ENCODE peak calls at places on chromosomes 12 and 14, in ten cellular contexts. V is GM06990, W is endodermal cell, H is stomach, N is coronary artery, X is cardiac muscle cell, C is HepG2, T is PC-9, R is lower lobe of right lung, B is ovary. Q is an unnamed sample.

GRCh38 chr12:13573698-13574321 is 377.3 kb downstream of the EMP1 start:
- DNase-seq in V (no peak), W (no peak), H (no peak), N (no peak), X (peak), C (no peak), T (no peak), R (no peak), B (no peak), Q (peak)

GRCh38 chr12:15405601-15406000 is 83.3 kb downstream of the PTPRO start:
- DNase-seq in V (no peak), W (no peak), H (no peak), N (no peak), X (no peak), C (no peak), T (no peak), R (no peak), B (no peak), Q (no peak)

GRCh38 chr14:31949709-31950108 is 127.4 kb upstream of the ARHGAP5 start:
- DNase-seq in V (no peak), W (no peak), H (no peak), N (no peak), X (no peak), C (no peak), T (peak), R (no peak), B (no peak), Q (peak)

GRCh38 chr12:42804928-42805327 is 215.4 kb upstream of the PRICKLE1 start:
- DNase-seq in V (no peak), W (peak), H (no peak), N (no peak), X (no peak), C (no peak), T (no peak), R (no peak), B (no peak), Q (no peak)

GRCh38 chr12:115737895-115738294 is 539.6 kb downstream of the MED13L start:
- DNase-seq in V (no peak), W (no peak), H (no peak), N (no peak), X (no peak), C (no peak), T (no peak), R (no peak), B (no peak), Q (no peak)

GRCh38 chr12:110243227-110243626 is 37.8 kb upstream of the ATP2A2 start:
- DNase-seq in V (no peak), W (no peak), H (no peak), N (no peak), X (no peak), C (no peak), T (no peak), R (no peak), B (no peak), Q (no peak)

GRCh38 chr12:81450920-81451739 is 308.0 kb downstream of the PPFIA2 start:
- DNase-seq in V (no peak), W (peak), H (no peak), N (no peak), X (peak), C (peak), T (peak), R (no peak), B (no peak), Q (peak)

GRCh38 chr12:52042706-52043385 is 8.4 kb upstream of the NR4A1 start:
- DNase-seq in V (no peak), W (no peak), H (no peak), N (no peak), X (no peak), C (no peak), T (no peak), R (no peak), B (peak), Q (no peak)

GRCh38 chr14:35539969-35540368 is 6.0 kb downstream of the INSM2 start:
- DNase-seq in V (no peak), W (no peak), H (no peak), N (no peak), X (no peak), C (no peak), T (no peak), R (no peak), B (no peak), Q (no peak)

GRCh38 chr12:51118706-51119105 is 35.3 kb upstream of the CSRNP2 start:
- DNase-seq in V (no peak), W (no peak), H (no peak), N (no peak), X (peak), C (no peak), T (peak), R (no peak), B (no peak), Q (peak)

GRCh38 chr12:22275847-22276246 is 58.7 kb downstream of the ST8SIA1 start:
- DNase-seq in V (no peak), W (peak), H (peak), N (peak), X (peak), C (no peak), T (peak), R (peak), B (peak), Q (peak)

GRCh38 chr12:52057614-52057939 is 6.3 kb downstream of the NR4A1 start:
- DNase-seq in V (no peak), W (no peak), H (no peak), N (no peak), X (no peak), C (no peak), T (no peak), R (no peak), B (no peak), Q (no peak)

GRCh38 chr14:80946797-80947196 is 5.3 kb upstream of the CEP128 start:
- DNase-seq in V (no peak), W (no peak), H (no peak), N (no peak), X (no peak), C (no peak), T (no peak), R (no peak), B (no peak), Q (no peak)

GRCh38 chr14:36524874-36525745 is 5.1 kb upstream of the NKX2-1 start:
- DNase-seq in V (no peak), W (peak), H (no peak), N (no peak), X (peak), C (peak), T (peak), R (peak), B (no peak), Q (no peak)

GRCh38 chr14:88599321-88599720 is 36.5 kb downstream of the ZC3H14 start:
- DNase-seq in V (no peak), W (no peak), H (no peak), N (no peak), X (no peak), C (no peak), T (no peak), R (no peak), B (no peak), Q (no peak)

GRCh38 chr14:73741876-73742519 is 27.8 kb upstream of the PNMA1 start:
- DNase-seq in V (no peak), W (peak), H (no peak), N (no peak), X (no peak), C (no peak), T (no peak), R (no peak), B (peak), Q (no peak)

DNA sequence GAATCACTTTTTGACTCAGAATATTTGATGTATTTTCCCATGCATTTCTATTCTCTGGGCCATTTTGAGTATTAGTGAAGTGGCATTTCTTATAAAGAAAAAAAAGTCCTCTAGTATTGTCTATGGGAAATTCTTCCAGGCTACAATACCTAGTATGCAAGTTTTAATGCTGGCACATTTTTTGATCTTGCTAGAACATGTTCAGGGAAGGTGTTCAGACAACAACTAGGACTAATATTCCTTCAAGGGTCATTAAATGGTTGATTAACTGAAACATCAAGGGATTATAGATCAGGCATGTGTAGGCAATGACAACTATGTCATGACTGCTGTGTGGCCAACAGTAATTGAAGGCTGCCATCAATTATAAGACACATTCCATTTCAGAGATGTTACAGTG is 7.7 kb downstream of the CCDC184 start:
- DNase-seq in V (no peak), W (no peak), H (no peak), N (no peak), X (no peak), C (no peak), T (no peak), R (no peak), B (no peak), Q (no peak)
- TF ChIP-seq CTCF in V (no peak), W (no peak), H (no peak), N (no peak), X (no peak), C (no peak), T (no peak), R (no peak), B (no peak), Q (no peak)

GRCh38 chr12:66036317-66036716 is 94.2 kb downstream of the LLPH start:
- DNase-seq in V (no peak), W (no peak), H (no peak), N (peak), X (peak), C (peak), T (peak), R (no peak), B (no peak), Q (peak)

GRCh38 chr12:66032739-66033138 is 97.8 kb downstream of the LLPH start:
- DNase-seq in V (no peak), W (no peak), H (no peak), N (no peak), X (no peak), C (no peak), T (no peak), R (no peak), B (no peak), Q (no peak)

GRCh38 chr12:66030217-66030781 is 100.3 kb downstream of the LLPH start:
- DNase-seq in V (no peak), W (no peak), H (no peak), N (no peak), X (no peak), C (no peak), T (no peak), R (no peak), B (no peak), Q (no peak)

GRCh38 chr12:66035289-66035961 is 95.1 kb downstream of the LLPH start:
- DNase-seq in V (no peak), W (no peak), H (no peak), N (no peak), X (peak), C (peak), T (no peak), R (no peak), B (no peak), Q (peak)
- TF ChIP-seq CTCF in V (no peak), W (peak), H (no peak), N (no peak), X (peak), C (peak), T (peak), R (peak), B (no peak), Q (peak)

DNA sequence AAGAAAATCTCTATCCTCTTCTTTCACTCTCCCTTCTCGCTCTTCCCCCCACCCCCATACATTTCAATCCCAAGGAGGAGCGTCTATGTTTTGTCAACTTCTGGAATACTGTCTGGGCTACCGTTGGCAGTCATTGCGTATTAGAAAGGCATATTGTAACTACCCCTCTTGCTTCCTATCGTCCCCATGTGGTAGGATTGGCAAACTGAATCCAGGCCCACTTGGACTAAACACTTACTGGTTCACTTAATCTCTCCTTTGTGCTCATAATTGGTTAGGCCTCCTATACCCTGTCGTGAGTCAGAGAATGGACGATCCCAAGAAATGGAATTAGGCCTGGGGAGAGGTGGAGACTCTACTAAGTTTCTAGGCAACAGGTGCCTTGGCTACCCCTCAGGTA is 68.8 kb upstream of the SLC8A3 start:
- DNase-seq in V (no peak), W (peak), H (no peak), N (no peak), X (peak), C (no peak), T (no peak), R (no peak), B (no peak), Q (no peak)
- TF ChIP-seq CTCF in V (peak), W (peak), H (no peak), N (no peak), X (peak), C (no peak), T (peak), R (no peak), B (no peak), Q (peak)

DNA sequence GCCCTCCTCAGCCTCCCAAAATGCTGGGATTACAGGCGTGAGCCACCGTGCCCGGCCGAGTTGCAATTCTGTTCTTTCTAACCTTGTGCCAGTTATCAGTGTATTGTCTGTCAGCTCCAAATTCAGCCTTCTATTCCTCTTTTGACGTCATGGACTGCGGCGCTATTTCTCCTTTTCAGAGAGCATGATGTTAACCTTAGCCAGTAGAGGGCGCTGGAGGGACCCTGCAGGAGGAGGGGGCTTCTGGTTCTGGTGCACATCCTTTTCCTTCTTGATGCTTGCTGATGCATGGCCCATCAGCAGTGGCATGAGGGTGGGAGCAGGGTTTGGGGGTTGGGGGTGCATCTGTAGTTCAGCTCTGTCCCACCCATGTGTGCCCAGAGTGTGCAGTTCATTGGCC is 179.3 kb upstream of the RMST start:
- DNase-seq in V (no peak), W (peak), H (no peak), N (no peak), X (no peak), C (no peak), T (no peak), R (no peak), B (no peak), Q (no peak)
- TF ChIP-seq CTCF in V (peak), W (peak), H (no peak), N (no peak), X (no peak), C (peak), T (peak), R (peak), B (no peak), Q (no peak)

DNA sequence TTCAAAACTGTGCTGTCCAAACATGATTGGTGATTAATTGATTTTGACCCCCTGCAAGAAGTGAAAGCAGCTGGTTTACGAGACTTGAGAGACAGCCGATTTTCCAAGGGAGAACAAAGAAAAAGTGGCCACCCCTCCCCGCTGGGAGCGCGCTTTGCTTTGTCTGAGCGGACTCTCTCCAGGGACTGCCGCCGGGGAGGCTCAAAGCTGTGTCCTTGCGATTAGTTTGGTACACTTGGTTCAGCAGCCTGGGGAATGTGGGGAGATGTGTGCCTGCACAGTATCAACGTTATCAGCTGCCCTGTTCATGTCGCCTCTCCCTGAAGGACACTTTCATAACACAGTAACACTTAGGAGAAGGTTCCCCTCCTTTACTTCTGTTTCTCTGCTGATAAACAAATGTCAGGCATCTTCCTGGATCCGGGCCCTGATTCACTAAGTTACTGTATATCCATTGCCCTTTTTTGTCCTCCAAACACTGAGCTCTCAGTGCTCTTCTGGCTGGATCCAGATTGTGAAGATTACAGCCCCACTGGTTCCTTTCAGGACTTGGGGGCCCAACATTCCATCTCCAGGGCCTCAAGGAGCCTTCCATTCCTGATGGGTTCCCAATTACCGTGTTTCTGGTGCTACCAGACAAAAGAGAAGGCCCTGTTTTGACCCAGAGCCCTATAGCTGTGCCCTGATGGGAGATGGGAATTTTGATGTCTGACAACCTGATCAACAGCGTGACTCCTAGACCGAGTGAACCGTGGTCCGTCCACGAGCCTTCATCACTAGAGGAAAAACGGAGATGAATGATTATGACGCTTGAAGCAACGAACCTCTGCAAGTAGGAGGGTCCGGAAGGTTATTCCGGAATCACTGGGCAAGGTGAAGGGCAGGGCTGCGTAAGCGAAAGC is 31.7 kb upstream of the TUBA1C start:
- DNase-seq in V (no peak), W (peak), H (peak), N (no peak), X (peak), C (peak), T (no peak), R (peak), B (peak), Q (no peak)
- TF ChIP-seq CTCF in V (no peak), W (peak), H (no peak), N (no peak), X (peak), C (peak), T (no peak), R (no peak), B (peak), Q (no peak)

GRCh38 chr14:23172572-23172971 is 10.9 kb downstream of the SLC7A8 start:
- DNase-seq in V (no peak), W (no peak), H (no peak), N (no peak), X (no peak), C (no peak), T (no peak), R (no peak), B (no peak), Q (no peak)

GRCh38 chr14:23172096-23172495 is 11.4 kb downstream of the SLC7A8 start:
- DNase-seq in V (no peak), W (no peak), H (no peak), N (no peak), X (no peak), C (no peak), T (no peak), R (no peak), B (no peak), Q (no peak)

GRCh38 chr14:23169622-23170021 is 13.8 kb downstream of the SLC7A8 start:
- DNase-seq in V (no peak), W (no peak), H (no peak), N (no peak), X (no peak), C (no peak), T (no peak), R (no peak), B (no peak), Q (no peak)

GRCh38 chr14:23173039-23173438 is 10.4 kb downstream of the SLC7A8 start:
- DNase-seq in V (no peak), W (no peak), H (no peak), N (no peak), X (no peak), C (no peak), T (no peak), R (no peak), B (no peak), Q (no peak)

DNA sequence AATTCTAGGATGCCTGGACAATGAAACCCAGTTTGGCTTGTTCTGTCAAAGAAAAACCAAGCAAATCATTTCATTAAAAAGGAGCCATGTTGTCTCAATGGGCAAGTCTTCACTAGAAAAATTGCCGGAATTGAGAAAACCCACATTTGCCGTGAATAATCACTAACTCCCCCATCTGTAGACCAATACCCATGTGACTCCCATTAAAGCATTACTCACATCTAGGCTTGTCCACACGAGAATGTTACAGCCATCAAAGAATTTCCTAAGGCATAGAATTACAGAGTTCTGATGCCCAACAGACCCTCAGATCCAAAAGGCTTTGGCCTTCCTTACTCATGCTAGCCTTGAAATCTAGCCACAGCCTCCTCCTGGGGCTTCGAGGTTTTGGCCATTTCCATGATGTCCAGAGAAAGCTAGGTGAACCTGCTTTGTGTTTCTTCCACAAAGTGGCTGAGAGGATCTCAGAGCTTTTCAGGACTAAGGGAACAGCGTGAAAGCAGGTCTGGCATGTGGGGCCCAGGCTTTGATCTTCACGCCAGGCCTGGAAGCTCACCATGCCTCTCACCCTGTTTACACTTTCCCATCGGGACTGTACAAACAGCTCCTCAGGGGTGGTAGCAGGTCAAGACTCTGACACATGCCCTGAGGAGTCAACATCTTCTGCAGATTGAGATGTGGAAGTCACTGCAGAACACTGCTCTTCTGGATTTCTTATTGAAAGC is 12.0 kb downstream of the SLC7A8 start:
- DNase-seq in V (no peak), W (peak), H (peak), N (no peak), X (no peak), C (no peak), T (no peak), R (no peak), B (no peak), Q (peak)
- TF ChIP-seq CTCF in V (no peak), W (no peak), H (no peak), N (no peak), X (no peak), C (no peak), T (no peak), R (no peak), B (no peak), Q (no peak)

DNA sequence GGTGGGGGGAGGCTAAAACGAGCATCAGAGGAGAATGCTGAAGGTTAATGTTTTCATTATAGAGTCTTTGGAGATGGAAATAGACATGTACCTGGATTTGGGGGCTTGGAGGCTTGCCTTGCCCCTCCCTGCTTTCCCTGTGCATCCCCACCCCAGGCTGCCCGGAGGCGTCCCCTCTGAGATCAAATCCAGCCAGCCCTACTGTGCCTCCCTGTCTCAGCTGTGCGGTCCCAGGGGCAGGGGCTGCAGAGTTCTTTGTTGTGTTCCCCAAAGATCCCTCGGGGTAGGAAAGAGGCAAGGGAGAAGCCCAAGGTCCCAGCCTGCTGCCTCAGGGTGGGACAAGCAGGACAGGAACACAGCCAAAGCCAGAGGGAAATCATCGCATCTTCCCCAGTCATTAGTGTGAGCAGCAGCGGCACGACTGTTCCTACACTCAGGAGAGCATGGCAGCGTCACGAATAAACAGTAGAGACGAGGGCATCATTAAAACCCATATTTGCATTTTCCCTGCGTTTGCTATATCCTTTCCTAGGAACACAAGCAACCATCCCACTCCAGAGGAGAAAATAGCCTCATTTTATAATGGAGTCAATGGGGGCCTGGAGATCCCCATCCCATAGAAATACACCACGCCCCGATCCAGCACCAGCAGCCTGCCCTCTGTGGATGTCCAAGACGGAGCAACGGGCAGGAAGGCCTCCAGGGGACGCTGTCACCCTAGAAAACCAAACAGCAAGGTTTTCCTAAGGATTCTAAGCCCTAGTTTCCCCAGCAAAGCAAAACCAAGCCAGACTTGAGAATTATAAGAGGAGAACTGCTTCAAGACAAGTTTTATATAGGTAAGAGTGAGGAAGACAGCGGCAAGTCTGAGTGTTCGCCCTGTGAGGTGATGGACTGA is 32.4 kb downstream of the ANO2 start:
- DNase-seq in V (no peak), W (peak), H (no peak), N (no peak), X (no peak), C (no peak), T (no peak), R (no peak), B (no peak), Q (no peak)
- TF ChIP-seq CTCF in V (peak), W (peak), H (no peak), N (no peak), X (peak), C (peak), T (peak), R (no peak), B (no peak), Q (peak)

Q was measured in HFFc6.